ENCODE peak calls at places on chromosomes 3 and 15, in nine cellular contexts. S, D, Y, A, O, M, U, T and C are unnamed samples.

GRCh38 chr3:154864947-154865346 is 215.2 kb upstream of the MME start:
- DNase-seq in S (no peak), D (no peak), Y (no peak), A (no peak), O (no peak), M (no peak), U (no peak), T (no peak), C (no peak)

GRCh38 chr15:65336767-65337435 is 32.4 kb downstream of the RNU5B-1 start:
- DNase-seq in S (no peak), D (no peak), Y (no peak), A (peak), O (no peak), M (no peak), U (no peak), T (no peak), C (peak)

GRCh38 chr15:42163947-42164550 is 7.6 kb upstream of the PLA2G4F start:
- DNase-seq in S (no peak), D (no peak), Y (no peak), A (no peak), O (no peak), M (no peak), U (no peak), T (no peak), C (no peak)

GRCh38 chr3:57757642-57758297 is 1.7 kb downstream of the SLMAP start:
- DNase-seq in S (no peak), D (no peak), Y (no peak), A (no peak), O (no peak), M (peak), U (no peak), T (no peak), C (peak)

GRCh38 chr15:100472015-100472414 is 56.7 kb downstream of the CERS3 start:
- DNase-seq in S (no peak), D (no peak), Y (no peak), A (no peak), O (no peak), M (no peak), U (no peak), T (no peak), C (no peak)

GRCh38 chr3:33541918-33542317 is 101.7 kb upstream of the UBP1 start:
- DNase-seq in S (no peak), D (no peak), Y (no peak), A (no peak), O (no peak), M (no peak), U (no peak), T (no peak), C (no peak)

GRCh38 chr15:70259030-70259424 is 161.3 kb upstream of the TLE3 start:
- DNase-seq in S (peak), D (peak), Y (no peak), A (no peak), O (peak), M (peak), U (no peak), T (no peak), C (peak)

GRCh38 chr3:170423001-170423615 is 4.4 kb downstream of the CLDN11 start:
- DNase-seq in S (no peak), D (no peak), Y (no peak), A (no peak), O (no peak), M (no peak), U (no peak), T (no peak), C (no peak)

GRCh38 chr15:66085128-66085527 is 168.4 kb downstream of the MEGF11 start:
- DNase-seq in S (no peak), D (no peak), Y (no peak), A (no peak), O (peak), M (peak), U (peak), T (no peak), C (peak)

GRCh38 chr15:65980824-65981456 is 111.6 kb downstream of the RAB11A start:
- DNase-seq in S (no peak), D (no peak), Y (peak), A (peak), O (peak), M (peak), U (peak), T (no peak), C (peak)

GRCh38 chr15:94671845-94672524 is 440.6 kb downstream of the MCTP2 start:
- DNase-seq in S (no peak), D (no peak), Y (peak), A (peak), O (no peak), M (no peak), U (peak), T (no peak), C (peak)

GRCh38 chr3:153221748-153222162 is 59.7 kb downstream of the RAP2B start:
- DNase-seq in S (peak), D (peak), Y (peak), A (no peak), O (no peak), M (peak), U (no peak), T (peak), C (no peak)

GRCh38 chr15:61994216-61994615 is 66.0 kb downstream of the VPS13C start:
- DNase-seq in S (no peak), D (no peak), Y (peak), A (no peak), O (no peak), M (no peak), U (no peak), T (no peak), C (no peak)

GRCh38 chr15:38671675-38672141 is 107.1 kb upstream of the RASGRP1 start:
- DNase-seq in S (peak), D (no peak), Y (no peak), A (no peak), O (no peak), M (no peak), U (no peak), T (no peak), C (no peak)

GRCh38 chr3:70873686-70874085 is 561.2 kb upstream of the MDFIC2 start:
- DNase-seq in S (no peak), D (no peak), Y (no peak), A (no peak), O (no peak), M (no peak), U (no peak), T (no peak), C (no peak)

GRCh38 chr15:83010709-83011270 is 649 bp downstream of the C15orf40 start:
- DNase-seq in S (peak), D (peak), Y (peak), A (peak), O (peak), M (peak), U (peak), T (no peak), C (peak)

GRCh38 chr3:28989646-28990089 is 291.2 kb upstream of the RBMS3 start:
- DNase-seq in S (no peak), D (no peak), Y (no peak), A (no peak), O (no peak), M (no peak), U (no peak), T (no peak), C (no peak)

GRCh38 chr3:178739720-178740119 is 203.5 kb downstream of the KCNMB2 start:
- DNase-seq in S (no peak), D (no peak), Y (no peak), A (no peak), O (no peak), M (no peak), U (no peak), T (no peak), C (no peak)